ENCODE peak calls at places on chromosomes 13 and 19, in seven cellular contexts. One of them, this sample, is unnamed.

GRCh38 chr13:83880275-83881027 is 1.8 kb downstream of the SLITRK1 start:
- DNase-seq in H1: peak; percentile 48
- DNase-seq in SK-N-SH: no peak
- DNase-seq in GM12892: no peak
- DNase-seq in K562: no peak
- DNase-seq in GM12878: no peak
- DNase-seq in HepG2: no peak
- DNase-seq in this sample: no peak

GRCh38 chr19:44943801-44944249 is 1.8 kb downstream of the APOC4 start:
- DNase-seq in H1: no peak
- DNase-seq in SK-N-SH: no peak
- DNase-seq in GM12892: peak; percentile 82
- DNase-seq in K562: peak; percentile 75
- DNase-seq in GM12878: no peak
- DNase-seq in HepG2: no peak
- DNase-seq in this sample: peak; percentile 86

GRCh38 chr13:110304256-110304655 is 2.7 kb downstream of the COL4A1 start:
- DNase-seq in H1: no peak
- DNase-seq in SK-N-SH: no peak
- DNase-seq in GM12892: no peak
- DNase-seq in K562: no peak
- DNase-seq in GM12878: no peak
- DNase-seq in HepG2: no peak
- DNase-seq in this sample: no peak

GRCh38 chr19:14775855-14776254 is 2.5 kb downstream of the ADGRE2 start:
- DNase-seq in H1: peak; percentile 60
- DNase-seq in SK-N-SH: no peak
- DNase-seq in GM12892: no peak
- DNase-seq in K562: peak; percentile 59
- DNase-seq in GM12878: no peak
- DNase-seq in HepG2: no peak
- DNase-seq in this sample: peak; percentile 28

GRCh38 chr13:41222259-41222852 is 28.0 kb upstream of the KBTBD7 start:
- DNase-seq in H1: peak; percentile 62
- DNase-seq in SK-N-SH: peak; percentile 62
- DNase-seq in GM12892: peak; percentile 27
- DNase-seq in K562: peak; percentile 55
- DNase-seq in GM12878: peak; percentile 34
- DNase-seq in HepG2: peak; percentile 50
- DNase-seq in this sample: peak; percentile 32

GRCh38 chr19:11355160-11356073 is at the start of gene PLPPR2:
- DNase-seq in H1: peak; percentile 99
- DNase-seq in SK-N-SH: peak; percentile 98
- DNase-seq in GM12892: peak; percentile 89
- DNase-seq in K562: peak; percentile 96
- DNase-seq in GM12878: peak; percentile 25
- DNase-seq in HepG2: peak; percentile 68
- DNase-seq in this sample: peak; percentile 66

GRCh38 chr13:48896312-48896711 is 79.4 kb upstream of the FNDC3A start:
- DNase-seq in H1: no peak
- DNase-seq in SK-N-SH: no peak
- DNase-seq in GM12892: no peak
- DNase-seq in K562: no peak
- DNase-seq in GM12878: no peak
- DNase-seq in HepG2: no peak
- DNase-seq in this sample: no peak

GRCh38 chr13:100280681-100281080 is 191.8 kb downstream of the PCCA start:
- DNase-seq in H1: no peak
- DNase-seq in SK-N-SH: no peak
- DNase-seq in GM12892: no peak
- DNase-seq in K562: no peak
- DNase-seq in GM12878: no peak
- DNase-seq in HepG2: no peak
- DNase-seq in this sample: no peak

GRCh38 chr13:102697264-102697663 is 2.4 kb upstream of the METTL21C start:
- DNase-seq in H1: no peak
- DNase-seq in SK-N-SH: no peak
- DNase-seq in GM12892: no peak
- DNase-seq in K562: no peak
- DNase-seq in GM12878: no peak
- DNase-seq in HepG2: peak; percentile 10
- DNase-seq in this sample: no peak

GRCh38 chr13:45361596-45362206 is 20.7 kb upstream of the TPT1 start:
- DNase-seq in H1: no peak
- DNase-seq in SK-N-SH: no peak
- DNase-seq in GM12892: no peak
- DNase-seq in K562: peak; percentile 34
- DNase-seq in GM12878: no peak
- DNase-seq in HepG2: no peak
- DNase-seq in this sample: no peak

GRCh38 chr13:78689011-78689410 is 30.1 kb upstream of the OBI1 start:
- DNase-seq in H1: no peak
- DNase-seq in SK-N-SH: no peak
- DNase-seq in GM12892: no peak
- DNase-seq in K562: no peak
- DNase-seq in GM12878: no peak
- DNase-seq in HepG2: peak; percentile 12
- DNase-seq in this sample: no peak

GRCh38 chr13:67330149-67330548 is 100.0 kb upstream of the PCDH9 start:
- DNase-seq in H1: no peak
- DNase-seq in SK-N-SH: no peak
- DNase-seq in GM12892: no peak
- DNase-seq in K562: no peak
- DNase-seq in GM12878: no peak
- DNase-seq in HepG2: no peak
- DNase-seq in this sample: no peak

GRCh38 chr19:3494051-3494450 is 6.4 kb downstream of the DOHH start:
- DNase-seq in H1: peak; percentile 88
- DNase-seq in SK-N-SH: peak; percentile 87
- DNase-seq in GM12892: peak; percentile 62
- DNase-seq in K562: peak; percentile 87
- DNase-seq in GM12878: no peak
- DNase-seq in HepG2: no peak
- DNase-seq in this sample: peak; percentile 84

GRCh38 chr13:26971990-26972888 is 199.4 kb downstream of the USP12 start:
- DNase-seq in H1: peak; percentile 70
- DNase-seq in SK-N-SH: no peak
- DNase-seq in GM12892: no peak
- DNase-seq in K562: peak; percentile 24
- DNase-seq in GM12878: no peak
- DNase-seq in HepG2: peak; percentile 74
- DNase-seq in this sample: no peak

GRCh38 chr13:31774186-31774585 is 34.9 kb downstream of the RXFP2 start:
- DNase-seq in H1: no peak
- DNase-seq in SK-N-SH: no peak
- DNase-seq in GM12892: no peak
- DNase-seq in K562: no peak
- DNase-seq in GM12878: no peak
- DNase-seq in HepG2: no peak
- DNase-seq in this sample: no peak

GRCh38 chr19:33640773-33641172 is 19.0 kb downstream of the CHST8 start:
- DNase-seq in H1: no peak
- DNase-seq in SK-N-SH: no peak
- DNase-seq in GM12892: no peak
- DNase-seq in K562: no peak
- DNase-seq in GM12878: no peak
- DNase-seq in HepG2: no peak
- DNase-seq in this sample: no peak

GRCh38 chr13:97261254-97262015 is 39.3 kb downstream of the MBNL2 start:
- DNase-seq in H1: no peak
- DNase-seq in SK-N-SH: no peak
- DNase-seq in GM12892: peak; percentile 25
- DNase-seq in K562: no peak
- DNase-seq in GM12878: no peak
- DNase-seq in HepG2: no peak
- DNase-seq in this sample: peak; percentile 35

GRCh38 chr13:27919934-27920676 is at the start of gene PDX1:
- DNase-seq in H1: peak; percentile 81
- DNase-seq in SK-N-SH: peak; percentile 70
- DNase-seq in GM12892: peak; percentile 42
- DNase-seq in K562: no peak
- DNase-seq in GM12878: no peak
- DNase-seq in HepG2: no peak
- DNase-seq in this sample: no peak

GRCh38 chr19:43444531-43445340 is 20.7 kb downstream of the LYPD3 start:
- DNase-seq in H1: no peak
- DNase-seq in SK-N-SH: no peak
- DNase-seq in GM12892: no peak
- DNase-seq in K562: no peak
- DNase-seq in GM12878: no peak
- DNase-seq in HepG2: no peak
- DNase-seq in this sample: no peak
- TF ChIP-seq POLR2AphosphoS5 in H1: no peak
- TF ChIP-seq POLR2AphosphoS5 in SK-N-SH: no peak
- TF ChIP-seq POLR2AphosphoS5 in GM12892: no peak
- TF ChIP-seq POLR2AphosphoS5 in K562: peak; percentile 44
- TF ChIP-seq POLR2AphosphoS5 in GM12878: no peak
- TF ChIP-seq POLR2AphosphoS5 in HepG2: no peak
- TF ChIP-seq POLR2AphosphoS5 in this sample: no peak

DNA sequence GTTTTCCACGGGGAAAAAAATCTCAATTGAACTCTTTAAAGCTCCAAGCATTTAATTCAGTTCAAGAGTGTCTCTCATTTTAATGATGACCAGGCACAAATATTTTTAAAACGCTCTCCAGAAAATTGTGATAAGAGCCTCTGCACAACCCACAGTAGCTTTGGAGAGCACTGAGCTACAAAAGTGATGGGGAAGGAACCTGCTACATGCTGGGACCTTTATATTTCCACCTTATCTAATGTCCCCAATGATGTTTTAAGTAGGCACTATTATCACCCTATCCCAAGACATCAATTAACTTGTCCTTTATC is 14.1 kb upstream of the CEACAM6 start:
- DNase-seq in H1: no peak
- DNase-seq in SK-N-SH: no peak
- DNase-seq in GM12892: no peak
- DNase-seq in K562: no peak
- DNase-seq in GM12878: no peak
- DNase-seq in HepG2: no peak
- DNase-seq in this sample: no peak
- TF ChIP-seq TAF1 in H1: no peak
- TF ChIP-seq TAF1 in SK-N-SH: no peak
- TF ChIP-seq TAF1 in GM12892: no peak
- TF ChIP-seq TAF1 in K562: no peak
- TF ChIP-seq TAF1 in GM12878: no peak
- TF ChIP-seq TAF1 in HepG2: no peak
- TF ChIP-seq TAF1 in this sample: no peak

DNA sequence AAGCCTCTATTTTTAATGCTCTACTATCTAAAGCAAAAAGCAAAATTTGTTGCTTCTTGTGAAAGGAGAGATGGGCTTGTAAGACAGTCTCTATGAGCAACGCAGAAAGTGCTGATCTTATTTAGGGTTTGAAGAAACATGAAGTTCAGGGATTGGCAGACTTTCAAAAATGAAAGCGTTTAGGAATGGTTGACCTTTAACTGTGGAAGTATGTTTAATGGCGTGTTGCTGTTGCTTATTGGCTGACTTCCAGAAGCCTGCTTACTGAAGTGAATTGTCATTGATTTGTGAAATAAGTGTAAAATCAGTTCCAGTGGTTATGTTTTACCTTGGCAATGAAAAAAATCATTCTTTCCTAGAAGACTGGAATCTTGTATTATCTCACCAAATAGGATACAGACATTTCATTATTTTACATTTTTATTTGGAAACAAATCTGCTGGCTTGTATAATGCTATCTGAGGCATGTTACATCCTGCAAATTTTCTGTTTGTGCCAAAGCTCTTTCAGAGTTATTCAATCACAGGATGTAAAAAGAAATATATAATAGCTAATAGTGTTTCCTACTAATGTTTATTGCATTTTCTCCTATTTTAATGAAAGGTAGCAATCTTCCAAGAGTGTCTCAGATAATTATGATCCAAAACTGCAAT is 221.3 kb upstream of the SLITRK6 start:
- DNase-seq in H1: no peak
- DNase-seq in SK-N-SH: peak; percentile 2
- DNase-seq in GM12892: no peak
- DNase-seq in K562: no peak
- DNase-seq in GM12878: no peak
- DNase-seq in HepG2: no peak
- DNase-seq in this sample: no peak
- TF ChIP-seq POLR2AphosphoS5 in H1: no peak
- TF ChIP-seq POLR2AphosphoS5 in SK-N-SH: no peak
- TF ChIP-seq POLR2AphosphoS5 in GM12892: no peak
- TF ChIP-seq POLR2AphosphoS5 in K562: no peak
- TF ChIP-seq POLR2AphosphoS5 in GM12878: no peak
- TF ChIP-seq POLR2AphosphoS5 in HepG2: no peak
- TF ChIP-seq POLR2AphosphoS5 in this sample: no peak

GRCh38 chr19:48120505-48120904 is 9.9 kb upstream of the PLA2G4C start:
- DNase-seq in H1: no peak
- DNase-seq in SK-N-SH: no peak
- DNase-seq in GM12892: no peak
- DNase-seq in K562: peak; percentile 52
- DNase-seq in GM12878: no peak
- DNase-seq in HepG2: no peak
- DNase-seq in this sample: no peak
- TF ChIP-seq TAF1 in H1: no peak
- TF ChIP-seq TAF1 in SK-N-SH: no peak
- TF ChIP-seq TAF1 in GM12892: no peak
- TF ChIP-seq TAF1 in K562: no peak
- TF ChIP-seq TAF1 in GM12878: no peak
- TF ChIP-seq TAF1 in HepG2: no peak
- TF ChIP-seq TAF1 in this sample: no peak

GRCh38 chr13:113881614-113882265 is 17.9 kb upstream of the GAS6 start:
- DNase-seq in H1: no peak
- DNase-seq in SK-N-SH: no peak
- DNase-seq in GM12892: no peak
- DNase-seq in K562: no peak
- DNase-seq in GM12878: no peak
- DNase-seq in HepG2: no peak
- DNase-seq in this sample: no peak
- TF ChIP-seq POLR2AphosphoS5 in H1: no peak
- TF ChIP-seq POLR2AphosphoS5 in SK-N-SH: no peak
- TF ChIP-seq POLR2AphosphoS5 in GM12892: no peak
- TF ChIP-seq POLR2AphosphoS5 in K562: no peak
- TF ChIP-seq POLR2AphosphoS5 in GM12878: no peak
- TF ChIP-seq POLR2AphosphoS5 in HepG2: no peak
- TF ChIP-seq POLR2AphosphoS5 in this sample: no peak

DNA sequence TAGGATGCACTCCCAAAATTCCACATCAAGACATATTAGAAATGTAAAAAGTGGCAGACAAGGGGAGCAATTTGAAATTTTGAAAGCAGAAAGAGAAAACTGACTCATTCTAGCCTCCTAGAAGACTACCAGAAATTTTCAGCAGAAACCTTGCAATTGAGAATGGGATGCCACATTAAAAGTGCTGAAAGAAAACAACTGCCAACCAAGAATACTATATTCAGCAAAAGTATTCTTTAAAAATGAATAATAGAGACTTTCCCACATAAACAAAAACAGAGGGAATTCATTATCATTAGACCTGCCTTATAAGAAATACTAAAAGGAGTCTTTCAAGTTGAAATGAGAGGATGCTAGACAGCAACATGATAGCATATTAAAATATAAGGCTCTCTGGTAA is 78.3 kb upstream of the HTR2A start:
- DNase-seq in H1: no peak
- DNase-seq in SK-N-SH: no peak
- DNase-seq in GM12892: no peak
- DNase-seq in K562: no peak
- DNase-seq in GM12878: no peak
- DNase-seq in HepG2: no peak
- DNase-seq in this sample: no peak
- TF ChIP-seq TAF1 in H1: no peak
- TF ChIP-seq TAF1 in SK-N-SH: no peak
- TF ChIP-seq TAF1 in GM12892: no peak
- TF ChIP-seq TAF1 in K562: no peak
- TF ChIP-seq TAF1 in GM12878: no peak
- TF ChIP-seq TAF1 in HepG2: no peak
- TF ChIP-seq TAF1 in this sample: no peak